ENCODE peak calls at places on chromosomes 4 and X, in ten cellular contexts. One of them, this sample, is unnamed. For H3K9me3, the result is how much of the 10 kb centered on the place peaks cover.

GRCh38 chr4:6087669-6088068 is 69.4 kb upstream of the C4orf50 start:
- DNase-seq in SK-N-SH: peak
- DNase-seq in NT2/D1: peak
- DNase-seq in GM23248: peak
- DNase-seq in endothelial cell of umbilical vein: peak
- DNase-seq in DND-41: no peak
- DNase-seq in K562: peak
- DNase-seq in fibroblast of lung: peak
- DNase-seq in trophoblast cell: no peak
- DNase-seq in colonic mucosa: no peak
- DNase-seq in this sample: no peak

GRCh38 chr4:123325241-123325681 is 71.3 kb upstream of the SPRY1 start:
- DNase-seq in fibroblast of lung: peak
- DNase-seq in K562: no peak
- DNase-seq in colonic mucosa: no peak
- DNase-seq in trophoblast cell: no peak
- DNase-seq in NT2/D1: no peak
- DNase-seq in GM23248: no peak
- DNase-seq in SK-N-SH: no peak
- DNase-seq in endothelial cell of umbilical vein: no peak
- DNase-seq in DND-41: no peak
- DNase-seq in this sample: peak

GRCh38 chrX:18899796-18900380 is 84.0 kb downstream of the PHKA2 start:
- DNase-seq in SK-N-SH: peak
- DNase-seq in fibroblast of lung: peak
- DNase-seq in K562: no peak
- DNase-seq in endothelial cell of umbilical vein: peak
- DNase-seq in trophoblast cell: peak
- DNase-seq in GM23248: no peak
- DNase-seq in NT2/D1: no peak
- DNase-seq in colonic mucosa: no peak
- DNase-seq in DND-41: no peak
- DNase-seq in this sample: peak

GRCh38 chr4:84905646-84906045 is 60.8 kb downstream of the WDFY3 start:
- DNase-seq in DND-41: no peak
- DNase-seq in GM23248: no peak
- DNase-seq in colonic mucosa: no peak
- DNase-seq in fibroblast of lung: no peak
- DNase-seq in K562: no peak
- DNase-seq in SK-N-SH: no peak
- DNase-seq in endothelial cell of umbilical vein: no peak
- DNase-seq in trophoblast cell: no peak
- DNase-seq in NT2/D1: no peak
- DNase-seq in this sample: no peak

GRCh38 chr4:176575141-176575731 is 217.5 kb downstream of the VEGFC start:
- DNase-seq in K562: no peak
- DNase-seq in colonic mucosa: no peak
- DNase-seq in trophoblast cell: no peak
- DNase-seq in NT2/D1: no peak
- DNase-seq in GM23248: peak
- DNase-seq in endothelial cell of umbilical vein: no peak
- DNase-seq in SK-N-SH: no peak
- DNase-seq in fibroblast of lung: no peak
- DNase-seq in DND-41: no peak
- DNase-seq in this sample: no peak

GRCh38 chrX:14702145-14702544 is 170.7 kb downstream of the FANCB start:
- DNase-seq in K562: no peak
- DNase-seq in colonic mucosa: no peak
- DNase-seq in endothelial cell of umbilical vein: no peak
- DNase-seq in NT2/D1: no peak
- DNase-seq in GM23248: no peak
- DNase-seq in SK-N-SH: no peak
- DNase-seq in fibroblast of lung: no peak
- DNase-seq in trophoblast cell: no peak
- DNase-seq in DND-41: no peak
- DNase-seq in this sample: no peak

GRCh38 chr4:186724048-186724860 is 598 bp upstream of the FAT1 start:
- DNase-seq in trophoblast cell: peak
- DNase-seq in colonic mucosa: peak
- DNase-seq in SK-N-SH: peak
- DNase-seq in GM23248: peak
- DNase-seq in K562: peak
- DNase-seq in fibroblast of lung: peak
- DNase-seq in NT2/D1: peak
- DNase-seq in DND-41: no peak
- DNase-seq in endothelial cell of umbilical vein: no peak
- DNase-seq in this sample: peak

GRCh38 chr4:174521800-174522182 is 497 bp downstream of the HPGD start:
- DNase-seq in endothelial cell of umbilical vein: no peak
- DNase-seq in K562: peak
- DNase-seq in trophoblast cell: peak
- DNase-seq in SK-N-SH: peak
- DNase-seq in DND-41: no peak
- DNase-seq in GM23248: peak
- DNase-seq in fibroblast of lung: no peak
- DNase-seq in NT2/D1: no peak
- DNase-seq in colonic mucosa: peak
- DNase-seq in this sample: no peak

GRCh38 chr4:165355900-165356300 is 22.9 kb upstream of the CPE start:
- DNase-seq in fibroblast of lung: peak
- DNase-seq in endothelial cell of umbilical vein: peak
- DNase-seq in DND-41: peak
- DNase-seq in GM23248: peak
- DNase-seq in SK-N-SH: peak
- DNase-seq in colonic mucosa: no peak
- DNase-seq in K562: peak
- DNase-seq in NT2/D1: peak
- DNase-seq in trophoblast cell: no peak
- DNase-seq in this sample: peak

GRCh38 chr4:15469402-15470148 is at the start of gene CC2D2A:
- DNase-seq in fibroblast of lung: peak
- DNase-seq in trophoblast cell: no peak
- DNase-seq in NT2/D1: peak
- DNase-seq in DND-41: no peak
- DNase-seq in GM23248: peak
- DNase-seq in endothelial cell of umbilical vein: peak
- DNase-seq in colonic mucosa: no peak
- DNase-seq in K562: no peak
- DNase-seq in SK-N-SH: peak
- DNase-seq in this sample: peak

GRCh38 chr4:32864713-32865351 is 2144.7 kb downstream of the PCDH7 start:
- DNase-seq in NT2/D1: no peak
- DNase-seq in DND-41: no peak
- DNase-seq in SK-N-SH: no peak
- DNase-seq in GM23248: no peak
- DNase-seq in K562: no peak
- DNase-seq in endothelial cell of umbilical vein: no peak
- DNase-seq in trophoblast cell: no peak
- DNase-seq in fibroblast of lung: no peak
- DNase-seq in colonic mucosa: no peak
- DNase-seq in this sample: no peak
- H3K4me3 ChIP-seq in NT2/D1: no peak
- H3K4me3 ChIP-seq in DND-41: no peak
- H3K4me3 ChIP-seq in SK-N-SH: no peak
- H3K4me3 ChIP-seq in GM23248: no peak
- H3K4me3 ChIP-seq in K562: no peak
- H3K4me3 ChIP-seq in endothelial cell of umbilical vein: no peak
- H3K4me3 ChIP-seq in trophoblast cell: no peak
- H3K4me3 ChIP-seq in fibroblast of lung: no peak
- H3K4me3 ChIP-seq in colonic mucosa: no peak
- H3K4me3 ChIP-seq in this sample: no peak

DNA sequence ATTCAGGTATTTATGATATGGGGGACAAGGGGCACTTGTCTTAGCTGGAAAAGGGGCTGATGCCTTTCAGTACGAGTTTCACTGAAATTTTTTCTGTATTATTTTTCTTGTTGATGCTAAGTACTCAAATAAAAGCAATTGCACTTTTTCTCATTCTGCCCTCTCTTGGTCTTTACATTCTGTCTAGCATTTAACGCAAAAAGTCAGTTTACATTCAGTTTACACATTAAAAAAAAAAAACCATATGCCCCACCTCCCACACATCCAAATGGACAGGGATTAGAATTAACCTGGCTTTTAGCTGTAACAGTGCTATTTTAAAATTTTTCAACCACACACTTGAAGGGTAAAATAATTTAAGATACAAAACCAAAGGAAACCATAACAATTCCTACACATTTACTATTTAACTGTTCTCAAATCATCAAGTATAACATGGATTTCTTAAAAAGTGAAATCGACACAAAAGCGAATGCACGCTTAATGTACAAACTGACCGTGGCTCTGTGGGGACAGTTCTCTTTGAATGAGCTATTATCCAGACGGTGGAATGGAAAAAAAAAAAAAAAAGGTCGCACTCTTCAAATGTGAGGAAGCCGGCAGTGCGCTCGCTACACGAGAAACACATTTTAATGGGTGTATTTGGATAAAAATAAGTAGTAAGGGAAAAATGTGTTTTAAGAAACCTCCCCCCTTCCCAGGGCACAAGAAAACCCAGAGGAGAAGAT is 1.4 kb downstream of the AMMECR1 start:
- DNase-seq in GM23248: peak
- DNase-seq in colonic mucosa: no peak
- DNase-seq in fibroblast of lung: no peak
- DNase-seq in trophoblast cell: no peak
- DNase-seq in K562: peak
- DNase-seq in endothelial cell of umbilical vein: peak
- DNase-seq in SK-N-SH: peak
- DNase-seq in DND-41: peak
- DNase-seq in NT2/D1: no peak
- DNase-seq in this sample: peak
- H3K9ac ChIP-seq in GM23248: peak
- H3K9ac ChIP-seq in colonic mucosa: peak
- H3K9ac ChIP-seq in fibroblast of lung: peak
- H3K9ac ChIP-seq in trophoblast cell: no peak
- H3K9ac ChIP-seq in K562: peak
- H3K9ac ChIP-seq in endothelial cell of umbilical vein: peak
- H3K9ac ChIP-seq in SK-N-SH: peak
- H3K9ac ChIP-seq in DND-41: peak
- H3K9ac ChIP-seq in NT2/D1: peak
- H3K9ac ChIP-seq in this sample: peak

DNA sequence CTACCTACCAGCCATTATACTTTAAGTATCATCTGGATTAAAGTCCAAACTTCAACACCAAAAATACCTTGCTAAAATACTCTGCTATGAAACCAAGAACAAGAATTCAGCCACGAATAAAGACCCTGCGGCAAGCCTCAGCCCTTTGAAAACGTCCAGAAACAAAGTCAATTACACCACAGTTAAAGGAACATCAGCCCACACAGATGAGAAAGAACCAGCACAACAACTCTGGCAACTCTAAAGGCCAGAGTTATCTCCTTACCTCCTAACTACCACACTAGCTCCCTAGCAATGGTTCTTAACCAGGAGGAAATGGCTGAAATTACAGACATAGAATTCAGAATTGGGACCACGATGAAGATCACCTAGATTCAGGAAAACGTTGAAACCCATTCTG is 23.4 kb downstream of the ABCB7 start:
- DNase-seq in DND-41: no peak
- DNase-seq in endothelial cell of umbilical vein: no peak
- DNase-seq in fibroblast of lung: no peak
- DNase-seq in trophoblast cell: no peak
- DNase-seq in GM23248: no peak
- DNase-seq in SK-N-SH: no peak
- DNase-seq in colonic mucosa: no peak
- DNase-seq in K562: no peak
- DNase-seq in NT2/D1: no peak
- DNase-seq in this sample: no peak
- H3K9me3 ChIP-seq in DND-41: under half
- H3K9me3 ChIP-seq in endothelial cell of umbilical vein: under half
- H3K9me3 ChIP-seq in fibroblast of lung: under half
- H3K9me3 ChIP-seq in trophoblast cell: under half
- H3K9me3 ChIP-seq in GM23248: under half
- H3K9me3 ChIP-seq in SK-N-SH: under half
- H3K9me3 ChIP-seq in colonic mucosa: under half
- H3K9me3 ChIP-seq in K562: under half
- H3K9me3 ChIP-seq in NT2/D1: under half
- H3K9me3 ChIP-seq in this sample: under half

GRCh38 chrX:84188320-84188834 is 378 bp upstream of the RPS6KA6 start:
- DNase-seq in trophoblast cell: peak
- DNase-seq in SK-N-SH: peak
- DNase-seq in K562: no peak
- DNase-seq in NT2/D1: peak
- DNase-seq in endothelial cell of umbilical vein: peak
- DNase-seq in DND-41: no peak
- DNase-seq in colonic mucosa: peak
- DNase-seq in GM23248: peak
- DNase-seq in fibroblast of lung: peak
- DNase-seq in this sample: peak

GRCh38 chrX:84189125-84189524 is 1.1 kb upstream of the RPS6KA6 start:
- DNase-seq in endothelial cell of umbilical vein: no peak
- DNase-seq in colonic mucosa: no peak
- DNase-seq in SK-N-SH: no peak
- DNase-seq in GM23248: peak
- DNase-seq in NT2/D1: no peak
- DNase-seq in DND-41: no peak
- DNase-seq in fibroblast of lung: no peak
- DNase-seq in K562: no peak
- DNase-seq in trophoblast cell: no peak
- DNase-seq in this sample: no peak

GRCh38 chrX:84192006-84192405 is 4.0 kb upstream of the RPS6KA6 start:
- DNase-seq in GM23248: no peak
- DNase-seq in endothelial cell of umbilical vein: no peak
- DNase-seq in colonic mucosa: no peak
- DNase-seq in NT2/D1: no peak
- DNase-seq in trophoblast cell: no peak
- DNase-seq in fibroblast of lung: no peak
- DNase-seq in DND-41: no peak
- DNase-seq in K562: no peak
- DNase-seq in SK-N-SH: no peak
- DNase-seq in this sample: no peak

GRCh38 chrX:84186603-84187358 is 1.2 kb downstream of the RPS6KA6 start:
- DNase-seq in NT2/D1: no peak
- DNase-seq in endothelial cell of umbilical vein: peak
- DNase-seq in trophoblast cell: no peak
- DNase-seq in SK-N-SH: no peak
- DNase-seq in DND-41: no peak
- DNase-seq in colonic mucosa: peak
- DNase-seq in GM23248: peak
- DNase-seq in fibroblast of lung: peak
- DNase-seq in K562: no peak
- DNase-seq in this sample: no peak

DNA sequence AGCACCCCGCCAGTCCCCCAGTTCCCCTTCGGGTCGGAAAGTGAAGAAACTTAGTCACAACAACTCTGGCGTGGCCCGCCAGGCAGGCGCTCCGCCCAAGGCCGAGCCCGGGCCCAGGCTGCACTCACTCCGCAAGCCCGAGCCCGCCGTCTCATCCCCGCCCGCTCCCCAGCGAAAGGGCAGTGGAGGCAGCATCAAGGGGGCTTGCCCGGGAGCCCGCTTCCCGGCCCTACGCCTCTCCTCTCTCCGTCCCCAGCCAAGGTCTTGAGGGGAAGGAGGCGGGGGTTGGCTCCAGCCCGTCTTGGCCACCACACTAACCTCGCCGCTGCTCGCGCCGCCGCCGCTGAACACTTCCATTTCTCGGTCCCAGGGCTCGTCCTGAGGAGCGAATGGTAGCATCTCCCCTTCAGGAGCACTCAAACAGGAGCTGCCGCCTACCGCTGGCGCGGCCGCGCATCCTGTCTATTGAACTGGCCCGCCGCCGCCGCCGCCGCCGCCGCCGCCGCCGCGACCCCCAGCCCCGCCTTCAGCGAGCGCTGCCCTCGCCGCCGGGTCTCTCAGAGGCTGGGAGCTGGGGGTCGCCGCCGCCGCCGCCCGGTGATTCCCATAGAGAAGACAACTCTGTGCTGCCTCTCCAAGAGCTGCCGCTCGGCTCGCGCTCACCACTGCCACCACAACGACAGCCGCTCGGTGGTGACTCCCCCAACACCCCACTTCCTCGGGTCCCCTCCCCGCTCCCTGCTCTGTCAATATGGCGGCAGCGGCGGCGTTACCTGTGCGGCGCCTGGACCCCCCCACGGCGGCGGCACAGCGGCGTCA is at the start of gene RPS6KA6:
- DNase-seq in K562: no peak
- DNase-seq in NT2/D1: no peak
- DNase-seq in SK-N-SH: peak
- DNase-seq in endothelial cell of umbilical vein: peak
- DNase-seq in trophoblast cell: no peak
- DNase-seq in colonic mucosa: peak
- DNase-seq in fibroblast of lung: peak
- DNase-seq in GM23248: peak
- DNase-seq in DND-41: no peak
- DNase-seq in this sample: peak
- H3K4me3 ChIP-seq in K562: no peak
- H3K4me3 ChIP-seq in NT2/D1: peak
- H3K4me3 ChIP-seq in SK-N-SH: peak
- H3K4me3 ChIP-seq in endothelial cell of umbilical vein: peak
- H3K4me3 ChIP-seq in trophoblast cell: peak
- H3K4me3 ChIP-seq in colonic mucosa: peak
- H3K4me3 ChIP-seq in fibroblast of lung: peak
- H3K4me3 ChIP-seq in GM23248: peak
- H3K4me3 ChIP-seq in DND-41: no peak
- H3K4me3 ChIP-seq in this sample: peak